ENCODE peak calls at places on chromosomes 3 and 15, in five cellular contexts. O, V, Z, P and Y are unnamed samples.
A peak's percentile ranks its signal among the peaks of the same experiment; 100 is the strongest.

GRCh38 chr3:29099296-29099695 is 181.6 kb upstream of the RBMS3 start:
- DNase-seq in O (no peak), P (no peak), V (no peak), Z (no peak), Y (no peak)

GRCh38 chr3:90052425-90052950 is 945.1 kb downstream of the EPHA3 start:
- DNase-seq in P (no peak), V (no peak), Z (no peak), O (no peak), Y (no peak)

GRCh38 chr15:94312946-94313345 is 81.6 kb downstream of the MCTP2 start:
- DNase-seq in P (no peak), Z (no peak), V (no peak), O (no peak), Y (no peak)

GRCh38 chr3:161415506-161416231 is 44.4 kb upstream of the SPTSSB start:
- DNase-seq in Z (no peak), P (no peak), V (no peak), O (peak; percentile 89), Y (no peak)

GRCh38 chr3:106086636-106087035 is 217.8 kb upstream of the CBLB start:
- DNase-seq in O (no peak), Z (no peak), P (no peak), V (no peak), Y (no peak)

GRCh38 chr3:196179380-196180308 is 31.6 kb downstream of the ZDHHC19 start:
- DNase-seq in P (peak; percentile 28), V (peak; percentile 73), O (no peak), Z (peak; percentile 92), Y (peak; percentile 82)

GRCh38 chr15:63780969-63781368 is 52.8 kb downstream of the HERC1 start:
- DNase-seq in Z (no peak), P (no peak), V (no peak), O (no peak), Y (no peak)

GRCh38 chr15:47963265-47963664 is 157.5 kb upstream of the SLC24A5 start:
- DNase-seq in V (no peak), O (no peak), P (no peak), Z (peak; percentile 4), Y (no peak)

GRCh38 chr3:51391566-51392300 is 648 bp downstream of the RBM15B start:
- DNase-seq in O (no peak), Z (peak; percentile 49), P (no peak), V (no peak), Y (no peak)

GRCh38 chr15:48563944-48564343 is 81.6 kb downstream of the FBN1 start:
- DNase-seq in Z (no peak), O (no peak), V (no peak), P (no peak), Y (no peak)

GRCh38 chr3:43394071-43394501 is 107.7 kb downstream of the SNRK start:
- DNase-seq in O (no peak), Z (no peak), V (no peak), P (no peak), Y (no peak)

GRCh38 chr15:35481992-35482391 is 64.0 kb downstream of the DPH6 start:
- DNase-seq in V (no peak), O (peak; percentile 25), Z (no peak), P (no peak), Y (no peak)